ENCODE peak calls at places on chromosomes 6 and 20, in seven cellular contexts. U, B, M, Z, Q, W and P are unnamed samples.

GRCh38 chr6:127247114-127248096 is 19.3 kb upstream of the RNF146 start:
- DNase-seq in M (no peak), Q (no peak), B (no peak), Z (no peak), W (no peak), U (no peak), P (no peak)

GRCh38 chr20:48076772-48077171 is 291.5 kb upstream of the SULF2 start:
- DNase-seq in U (no peak), Q (no peak), M (no peak), Z (no peak), W (no peak), B (no peak), P (no peak)

GRCh38 chr6:117188627-117189201 is 76.6 kb upstream of the VGLL2 start:
- DNase-seq in Z (peak), Q (no peak), M (peak), U (no peak), B (no peak), W (no peak), P (no peak)

GRCh38 chr6:38337819-38338465 is 301.8 kb downstream of the BTBD9 start:
- DNase-seq in Q (no peak), B (peak), W (no peak), Z (no peak), U (no peak), M (peak), P (no peak)

GRCh38 chr6:41519748-41520699 is 26.2 kb upstream of the FOXP4 start:
- DNase-seq in B (peak), M (no peak), W (no peak), Z (no peak), Q (no peak), U (no peak), P (no peak)

GRCh38 chr6:85795966-85796365 is 153.3 kb upstream of the SYNCRIP start:
- DNase-seq in W (no peak), B (no peak), Q (no peak), U (no peak), Z (no peak), M (no peak), P (no peak)

GRCh38 chr20:17885076-17885475 is 83.5 kb downstream of the SNX5 start:
- DNase-seq in M (no peak), W (no peak), B (no peak), Z (no peak), U (no peak), Q (no peak), P (no peak)

GRCh38 chr6:169868458-169868857 is 117.0 kb downstream of the ERMARD start:
- DNase-seq in Z (peak), M (no peak), U (peak), Q (peak), W (no peak), B (no peak), P (no peak)

GRCh38 chr6:119148102-119148824 is 69.8 kb upstream of the FAM184A start:
- DNase-seq in Z (peak), Q (no peak), M (peak), U (no peak), W (no peak), B (peak), P (no peak)

GRCh38 chr20:63274381-63275228 is 2.0 kb downstream of the ARFGAP1 start:
- DNase-seq in M (peak), Z (no peak), Q (no peak), W (no peak), B (no peak), U (no peak), P (no peak)

GRCh38 chr20:47607208-47607613 is 105.5 kb downstream of the NCOA3 start:
- DNase-seq in U (no peak), B (peak), Q (no peak), M (peak), W (no peak), Z (no peak), P (no peak)

GRCh38 chr6:13795041-13795748 is 19.2 kb downstream of the MCUR1 start:
- DNase-seq in U (peak), Z (peak), W (peak), B (peak), Q (peak), M (peak), P (peak)

GRCh38 chr20:59013031-59013951 is 5.9 kb upstream of the TUBB1 start:
- DNase-seq in B (no peak), M (no peak), Z (no peak), U (no peak), Q (no peak), W (peak), P (no peak)

GRCh38 chr6:30614044-30614842 is 2.8 kb downstream of the PPP1R10 start:
- DNase-seq in U (no peak), Z (no peak), W (no peak), M (no peak), B (peak), Q (no peak), P (no peak)

GRCh38 chr6:56842602-56843475 is 112.1 kb upstream of the BEND6 start:
- DNase-seq in B (peak), U (peak), Q (no peak), W (peak), Z (peak), M (peak), P (peak)

GRCh38 chr20:49115565-49115964 is 69.5 kb downstream of the CSE1L start:
- DNase-seq in M (peak), W (no peak), Q (no peak), B (peak), Z (no peak), U (no peak), P (no peak)

GRCh38 chr6:77561768-77562314 is 91.0 kb upstream of the MEI4 start:
- DNase-seq in Q (no peak), W (no peak), M (no peak), U (no peak), B (no peak), Z (no peak), P (no peak)

GRCh38 chr6:36788768-36789167 is 50.5 kb downstream of the CPNE5 start:
- DNase-seq in U (peak), Q (no peak), W (no peak), M (no peak), Z (no peak), B (peak), P (no peak)

GRCh38 chr20:34043025-34043424 is 49.3 kb downstream of the RALY start:
- DNase-seq in W (no peak), Q (no peak), B (peak), Z (no peak), M (no peak), U (no peak), P (no peak)

GRCh38 chr20:2358006-2358405 is 22.7 kb upstream of the TGM6 start:
- DNase-seq in U (no peak), M (no peak), W (no peak), Q (no peak), B (no peak), Z (no peak), P (no peak)

GRCh38 chr6:123850555-123850954 is 46.9 kb downstream of the NKAIN2 start:
- DNase-seq in Z (no peak), U (no peak), M (no peak), B (no peak), Q (no peak), W (no peak), P (no peak)

GRCh38 chr20:38145094-38146075 is 19.7 kb downstream of the TGM2 start:
- DNase-seq in U (no peak), M (peak), B (peak), Z (peak), W (no peak), Q (no peak), P (no peak)

GRCh38 chr6:90294614-90294988 is 2.0 kb downstream of the BACH2 start:
- DNase-seq in W (no peak), M (peak), B (no peak), Z (no peak), Q (no peak), U (no peak), P (no peak)

GRCh38 chr20:19992996-19993908 is 23.9 kb upstream of the NAA20 start:
- DNase-seq in Q (no peak), W (no peak), U (no peak), M (peak), Z (no peak), B (peak), P (no peak)

GRCh38 chr6:37987559-37987958 is 168.0 kb downstream of the ZFAND3 start:
- DNase-seq in W (no peak), M (no peak), B (no peak), Q (no peak), U (no peak), Z (no peak), P (no peak)

GRCh38 chr20:37919389-37920040 is 16.6 kb downstream of the VSTM2L start:
- DNase-seq in Q (no peak), Z (no peak), B (no peak), U (no peak), W (no peak), M (no peak), P (no peak)

GRCh38 chr6:89412071-89413005 is at the start of gene RRAGD:
- DNase-seq in U (peak), M (no peak), W (peak), Z (peak), B (peak), Q (peak), P (peak)

GRCh38 chr6:84137051-84137375 is 90.4 kb downstream of the CEP162 start:
- DNase-seq in B (peak), U (no peak), M (peak), W (no peak), Q (no peak), Z (no peak), P (no peak)

GRCh38 chr20:53993310-53993709 is 77.1 kb downstream of the BCAS1 start:
- DNase-seq in U (no peak), M (no peak), Z (no peak), B (no peak), Q (no peak), W (no peak), P (no peak)

GRCh38 chr6:29967379-29968010 is 25.2 kb downstream of the HLA-A start:
- DNase-seq in B (peak), U (no peak), Q (no peak), Z (peak), W (no peak), M (peak), P (no peak)

GRCh38 chr6:31246051-31246495 is 25.8 kb downstream of the HLA-C start:
- DNase-seq in M (peak), B (peak), Q (no peak), W (no peak), Z (no peak), U (no peak), P (no peak)

GRCh38 chr6:70124882-70125535 is 177.9 kb downstream of the COL9A1 start:
- DNase-seq in U (no peak), Z (peak), W (no peak), Q (no peak), B (peak), M (no peak), P (no peak)

GRCh38 chr20:46375771-46376170 is 30.6 kb downstream of the ELMO2 start:
- DNase-seq in Z (no peak), W (no peak), B (no peak), Q (no peak), M (peak), U (no peak), P (no peak)

GRCh38 chr6:22290045-22290444 is 6.8 kb downstream of the PRL start:
- DNase-seq in U (no peak), Q (no peak), M (no peak), B (no peak), Z (no peak), W (no peak), P (no peak)